ENCODE peak calls at places on chromosomes 2 and 18, in eight cellular contexts. P, Q, U, X, N, Y, Z and A are unnamed samples.

GRCh38 chr2:106106627-106107508 is 87.2 kb downstream of the UXS1 start:
- DNase-seq in P (no peak), Q (no peak), U (no peak), X (no peak), N (no peak), Y (no peak), Z (no peak), A (no peak)

GRCh38 chr18:44851806-44852205 is 171.1 kb downstream of the SETBP1 start:
- DNase-seq in P (no peak), Q (no peak), U (no peak), X (no peak), N (no peak), Y (peak; percentile 32), Z (no peak), A (no peak)

GRCh38 chr2:240205348-240205747 is 64.9 kb upstream of the OTOS start:
- DNase-seq in P (no peak), Q (peak; percentile 85), U (no peak), X (no peak), N (peak; percentile 77), Y (peak; percentile 58), Z (no peak), A (peak; percentile 69)

GRCh38 chr2:69588945-69589344 is 54.6 kb downstream of the AAK1 start:
- DNase-seq in P (no peak), Q (no peak), U (no peak), X (no peak), N (no peak), Y (no peak), Z (no peak), A (no peak)

GRCh38 chr2:64581018-64581417 is 56.9 kb downstream of the AFTPH start:
- DNase-seq in P (no peak), Q (no peak), U (no peak), X (no peak), N (no peak), Y (no peak), Z (no peak), A (no peak)

GRCh38 chr18:36340232-36340631 is 42.7 kb downstream of the FHOD3 start:
- DNase-seq in P (no peak), Q (no peak), U (no peak), X (no peak), N (no peak), Y (no peak), Z (no peak), A (no peak)

GRCh38 chr2:38164881-38165280 is 88.9 kb upstream of the CYP1B1 start:
- DNase-seq in P (no peak), Q (no peak), U (no peak), X (no peak), N (no peak), Y (no peak), Z (no peak), A (no peak)

GRCh38 chr2:17574406-17575073 is 34.0 kb downstream of the VSNL1 start:
- DNase-seq in P (no peak), Q (no peak), U (no peak), X (no peak), N (no peak), Y (no peak), Z (no peak), A (no peak)

GRCh38 chr2:47195149-47195548 is 40.0 kb upstream of the STPG4 start:
- DNase-seq in P (no peak), Q (peak; percentile 80), U (no peak), X (no peak), N (no peak), Y (no peak), Z (no peak), A (no peak)

GRCh38 chr2:165274698-165275097 is 35.5 kb downstream of the SCN2A start:
- DNase-seq in P (peak; percentile 66), Q (peak; percentile 55), U (peak; percentile 83), X (peak; percentile 49), N (no peak), Y (no peak), Z (no peak), A (no peak)

GRCh38 chr2:203830294-203831055 is 37.1 kb upstream of the CTLA4 start:
- DNase-seq in P (no peak), Q (no peak), U (no peak), X (no peak), N (no peak), Y (no peak), Z (no peak), A (no peak)

GRCh38 chr2:209556354-209556961 is 132.6 kb downstream of the MAP2 start:
- DNase-seq in P (no peak), Q (peak; percentile 64), U (no peak), X (no peak), N (no peak), Y (peak; percentile 23), Z (no peak), A (no peak)

GRCh38 chr2:101231253-101231652 is 21.4 kb upstream of the CNOT11 start:
- DNase-seq in P (no peak), Q (no peak), U (no peak), X (no peak), N (no peak), Y (no peak), Z (no peak), A (no peak)
- H3K9me3 ChIP-seq in P (no peaks in the 10 kb centered on the region), Q (no peaks in the 10 kb centered on the region), U (no peaks in the 10 kb centered on the region), X (no peaks in the 10 kb centered on the region), N (peaks cover 21% of the 10 kb centered on the region), Y (no peaks in the 10 kb centered on the region), Z (no peaks in the 10 kb centered on the region), A (no peaks in the 10 kb centered on the region)

GRCh38 chr2:221999702-222000101 is 299.1 kb downstream of the PAX3 start:
- DNase-seq in P (no peak), Q (peak; percentile 15), U (no peak), X (no peak), N (no peak), Y (no peak), Z (no peak), A (peak; percentile 76)
- H3K27me3 ChIP-seq in P (peaks cover under 1% of the 10 kb centered on the region), Q (no peaks in the 10 kb centered on the region), U (no peaks in the 10 kb centered on the region), X (no peaks in the 10 kb centered on the region), N (no peaks in the 10 kb centered on the region), Y (no peaks in the 10 kb centered on the region), Z (no peaks in the 10 kb centered on the region), A (no peaks in the 10 kb centered on the region)

GRCh38 chr2:127406454-127406853 is 11.8 kb upstream of the PROC start:
- DNase-seq in P (no peak), Q (peak; percentile 75), U (no peak), X (no peak), N (no peak), Y (no peak), Z (no peak), A (no peak)

GRCh38 chr2:127408004-127408806 is 10.0 kb upstream of the PROC start:
- DNase-seq in P (peak; percentile 94), Q (peak; percentile 96), U (peak; percentile 95), X (peak; percentile 81), N (peak; percentile 97), Y (peak; percentile 93), Z (peak; percentile 93), A (peak; percentile 95)

GRCh38 chr2:127408807-127409099 is 9.5 kb upstream of the PROC start:
- DNase-seq in P (no peak), Q (no peak), U (no peak), X (no peak), N (no peak), Y (peak; percentile 42), Z (no peak), A (no peak)

GRCh38 chr2:127407661-127408003 is 10.6 kb upstream of the PROC start:
- DNase-seq in P (no peak), Q (no peak), U (no peak), X (no peak), N (no peak), Y (no peak), Z (no peak), A (no peak)

DNA sequence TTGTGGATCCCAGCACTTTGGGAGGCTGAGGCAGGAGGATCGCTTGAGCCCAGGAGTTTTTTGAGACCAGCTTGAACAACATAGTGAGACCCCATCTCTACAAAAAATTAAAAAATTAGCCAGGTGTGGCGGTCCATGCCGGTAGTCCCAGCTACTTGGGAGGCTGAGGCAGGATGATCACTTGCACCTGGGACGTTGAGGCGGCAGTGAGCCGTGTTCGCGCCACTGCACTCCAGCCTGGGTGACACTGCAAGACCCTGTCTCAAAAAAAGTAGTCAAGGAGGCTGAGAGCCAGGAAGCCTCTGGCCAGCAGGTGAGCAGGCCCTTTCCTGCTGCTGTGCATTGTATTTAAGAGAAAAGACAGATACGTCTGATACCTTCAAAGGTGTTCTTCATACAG is 11.1 kb upstream of the PROC start:
- DNase-seq in P (no peak), Q (no peak), U (no peak), X (no peak), N (no peak), Y (no peak), Z (no peak), A (no peak)
- H3K27ac ChIP-seq in P (no peak overlapping the region), Q (peak overlapping the region; percentile 54), U (peak overlapping the region; percentile 81), X (peak overlapping the region; percentile 92), N (no peak overlapping the region), Y (no peak overlapping the region), Z (no peak overlapping the region), A (no peak overlapping the region)

GRCh38 chr2:134331081-134331480 is 77.2 kb downstream of the MGAT5 start:
- DNase-seq in P (no peak), Q (no peak), U (no peak), X (no peak), N (no peak), Y (no peak), Z (no peak), A (peak; percentile 10)
- H3K9me3 ChIP-seq in P (no peaks in the 10 kb centered on the region), Q (no peaks in the 10 kb centered on the region), U (no peaks in the 10 kb centered on the region), X (no peaks in the 10 kb centered on the region), N (peaks cover 5% of the 10 kb centered on the region), Y (no peaks in the 10 kb centered on the region), Z (no peaks in the 10 kb centered on the region), A (no peaks in the 10 kb centered on the region)

DNA sequence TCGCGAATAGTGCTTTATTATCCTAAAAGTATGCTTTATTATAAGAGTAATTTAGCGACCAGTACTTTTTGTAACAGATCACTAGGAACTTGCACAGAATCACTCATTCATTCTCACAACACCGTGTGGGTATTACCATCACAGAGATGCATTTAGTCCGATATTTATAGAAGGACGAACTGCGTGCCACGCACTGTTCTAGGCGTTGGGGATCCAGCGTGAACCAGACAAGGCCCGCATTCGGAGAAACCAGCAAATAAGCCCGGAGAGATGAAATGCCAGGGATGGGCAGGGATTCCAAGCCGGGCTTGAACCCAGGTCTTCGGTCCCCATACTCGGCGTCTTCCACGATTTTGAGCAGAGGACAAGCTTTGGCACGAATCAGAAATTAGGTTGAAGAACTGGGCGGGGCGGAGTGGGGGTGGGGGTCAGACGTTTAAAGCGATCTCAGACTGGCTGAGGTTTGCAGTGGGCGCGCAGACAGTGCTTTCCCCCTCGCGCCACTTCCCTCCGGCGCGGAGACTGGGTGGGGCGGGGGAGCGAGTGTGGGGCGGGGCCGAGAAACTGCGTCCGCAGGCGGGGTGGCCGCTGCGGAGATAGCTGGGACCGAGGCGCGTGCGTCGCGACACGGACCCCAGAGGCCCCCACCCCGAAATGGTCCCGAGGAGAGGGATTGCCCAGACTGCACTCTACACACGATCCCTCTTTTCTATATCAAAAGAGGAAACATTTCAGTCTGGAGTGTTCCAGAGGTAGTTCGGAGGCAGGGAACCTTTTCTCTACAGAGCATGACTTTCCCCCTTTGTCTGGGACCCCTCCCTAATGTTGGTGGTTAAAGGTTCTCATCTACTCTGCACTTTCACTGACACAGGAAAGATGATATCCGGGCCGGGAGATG is 1.1 kb upstream of the CXCR4 start:
- DNase-seq in P (peak; percentile 61), Q (no peak), U (peak; percentile 85), X (peak; percentile 38), N (peak; percentile 83), Y (peak; percentile 66), Z (peak; percentile 95), A (no peak)
- H3K27me3 ChIP-seq in P (peaks cover 76% of the 10 kb centered on the region), Q (peaks cover 81% of the 10 kb centered on the region), U (peaks cover 4% of the 10 kb centered on the region), X (peaks cover 44% of the 10 kb centered on the region), N (no peaks in the 10 kb centered on the region), Y (peaks cover 30% of the 10 kb centered on the region), Z (no peaks in the 10 kb centered on the region), A (peaks cover 64% of the 10 kb centered on the region)

GRCh38 chr18:48553236-48553635 is 14.4 kb downstream of the CTIF start:
- DNase-seq in P (no peak), Q (no peak), U (no peak), X (no peak), N (no peak), Y (no peak), Z (no peak), A (no peak)
- H3K27ac ChIP-seq in P (no peak overlapping the region), Q (no peak overlapping the region), U (no peak overlapping the region), X (no peak overlapping the region), N (no peak overlapping the region), Y (no peak overlapping the region), Z (no peak overlapping the region), A (no peak overlapping the region)